ENCODE peak calls at places on chromosomes 5 and 9, in eight cellular contexts. N is activated naive CD4-positive, alpha-beta T cell; D is pulmonary artery endothelial cell; T is GM06990; A is aorta; R is left colon; E is stimulated activated CD4-positive, alpha-beta T cell treated with anti-CD3 and anti-CD28 coated beads, Interleukin-12 subunit alpha, Interleukin-12 subunit beta, amount 100 ng/mL, for 24 hours; U is IMR-90. P is an unnamed sample.

GRCh38 chr5:177498013-177498847 is 826 bp upstream of the PDLIM7 start:
- DNase-seq in A (peak), D (no peak), R (peak), T (no peak), E (no peak), N (no peak), U (no peak), P (no peak)

GRCh38 chr5:173538018-173538417 is 78.4 kb downstream of the BOD1 start:
- DNase-seq in N (no peak), R (no peak), E (no peak), T (peak), D (no peak), U (no peak), A (no peak), P (no peak)

GRCh38 chr5:179132586-179133355 is 72.6 kb downstream of the ZNF354C start:
- DNase-seq in U (peak), E (no peak), A (peak), N (no peak), R (no peak), D (no peak), T (no peak), P (no peak)

GRCh38 chr5:94807985-94808384 is 189.5 kb downstream of the SLF1 start:
- DNase-seq in T (no peak), E (no peak), A (no peak), U (no peak), R (no peak), D (no peak), N (no peak), P (no peak)

GRCh38 chr5:107430077-107430625 is 240.6 kb downstream of the EFNA5 start:
- DNase-seq in T (no peak), E (no peak), R (no peak), N (no peak), U (no peak), D (no peak), A (no peak), P (no peak)

GRCh38 chr9:69036319-69036718 is 767 bp downstream of the FXN start:
- DNase-seq in R (peak), U (peak), T (no peak), A (no peak), E (peak), N (no peak), D (no peak), P (no peak)

GRCh38 chr9:100473271-100474081 is 527 bp downstream of the TMEFF1 start:
- DNase-seq in R (peak), U (peak), E (peak), N (peak), T (peak), A (peak), D (no peak), P (no peak)

GRCh38 chr5:58207076-58207475 is 252.8 kb downstream of the PLK2 start:
- DNase-seq in D (no peak), R (no peak), A (no peak), N (no peak), U (no peak), T (no peak), E (no peak), P (no peak)

GRCh38 chr5:147303251-147303650 is 68.4 kb downstream of the STK32A start:
- DNase-seq in T (no peak), R (no peak), A (no peak), D (no peak), N (no peak), E (no peak), U (peak), P (no peak)

GRCh38 chr5:343461-344401 is 22.2 kb downstream of the AHRR start:
- DNase-seq in E (peak), U (peak), R (peak), A (peak), D (no peak), T (no peak), N (no peak), P (peak)

GRCh38 chr9:89874351-89875321 is 269.8 kb downstream of the GADD45G start:
- DNase-seq in T (no peak), D (no peak), R (no peak), N (no peak), U (no peak), A (peak), E (no peak), P (no peak)

GRCh38 chr9:76905984-76906861 is at the start of gene PRUNE2:
- DNase-seq in D (peak), R (peak), N (no peak), T (peak), E (peak), A (peak), U (peak), P (peak)

GRCh38 chr9:89177021-89177400 is 1.6 kb downstream of the SHC3 start:
- DNase-seq in N (no peak), D (no peak), A (no peak), E (no peak), R (no peak), T (no peak), U (peak), P (no peak)

GRCh38 chr5:103487253-103487652 is 75.3 kb downstream of the NUDT12 start:
- DNase-seq in D (no peak), N (no peak), E (no peak), R (no peak), A (no peak), U (peak), T (no peak), P (no peak)

GRCh38 chr5:161176221-161176620 is 324.2 kb upstream of the ATP10B start:
- DNase-seq in A (no peak), U (no peak), R (no peak), T (no peak), E (no peak), N (no peak), D (no peak), P (no peak)

GRCh38 chr5:141834331-141834730 is 43.9 kb downstream of the PCDH1 start:
- DNase-seq in T (no peak), N (no peak), A (no peak), E (no peak), D (no peak), U (peak), R (no peak), P (no peak)

P was measured in fibroblast of the conjunctiva.